ENCODE peak calls at places on chromosome 11, in five cellular contexts. T, E, S, K and Z are unnamed samples. For H3K4me1, the result is how much of the 10 kb centered on the place peaks cover.

GRCh38 chr11:20729597-20730095 is 60.3 kb downstream of the NELL1 start:
- DNase-seq in E (no peak), K (no peak), T (no peak), S (no peak), Z (no peak)

GRCh38 chr11:116931206-116931953 is 94.0 kb upstream of the APOA1 start:
- DNase-seq in T (no peak), E (no peak), K (no peak), S (peak), Z (no peak)

GRCh38 chr11:61720597-61720996 is 31.8 kb upstream of the MYRF start:
- DNase-seq in S (no peak), T (no peak), E (no peak), K (no peak), Z (no peak)

GRCh38 chr11:121366970-121367369 is 74.4 kb downstream of the SC5D start:
- DNase-seq in S (no peak), T (no peak), E (no peak), K (no peak), Z (no peak)

GRCh38 chr11:16792426-16792825 is 54.0 kb downstream of the C11orf58 start:
- DNase-seq in K (no peak), E (no peak), S (no peak), T (no peak), Z (no peak)

GRCh38 chr11:126348806-126349582 is 6.5 kb upstream of the ST3GAL4 start:
- DNase-seq in S (no peak), K (no peak), T (no peak), E (no peak), Z (no peak)

GRCh38 chr11:75272821-75273301 is 32.3 kb downstream of the TPBGL start:
- DNase-seq in E (no peak), T (no peak), K (no peak), S (no peak), Z (no peak)

GRCh38 chr11:118304227-118304808 is at the start of gene CD3E:
- DNase-seq in K (no peak), E (no peak), T (no peak), S (no peak), Z (no peak)

GRCh38 chr11:132430352-132431091 is 1060.1 kb downstream of the NTM start:
- DNase-seq in S (no peak), E (peak), T (no peak), K (no peak), Z (no peak)

GRCh38 chr11:8283510-8284272 is 20.0 kb upstream of the LMO1 start:
- DNase-seq in S (no peak), T (no peak), K (peak), E (peak), Z (no peak)
- TF ChIP-seq SIN3A in S (no peak), T (no peak), K (no peak), E (no peak), Z (no peak)

DNA sequence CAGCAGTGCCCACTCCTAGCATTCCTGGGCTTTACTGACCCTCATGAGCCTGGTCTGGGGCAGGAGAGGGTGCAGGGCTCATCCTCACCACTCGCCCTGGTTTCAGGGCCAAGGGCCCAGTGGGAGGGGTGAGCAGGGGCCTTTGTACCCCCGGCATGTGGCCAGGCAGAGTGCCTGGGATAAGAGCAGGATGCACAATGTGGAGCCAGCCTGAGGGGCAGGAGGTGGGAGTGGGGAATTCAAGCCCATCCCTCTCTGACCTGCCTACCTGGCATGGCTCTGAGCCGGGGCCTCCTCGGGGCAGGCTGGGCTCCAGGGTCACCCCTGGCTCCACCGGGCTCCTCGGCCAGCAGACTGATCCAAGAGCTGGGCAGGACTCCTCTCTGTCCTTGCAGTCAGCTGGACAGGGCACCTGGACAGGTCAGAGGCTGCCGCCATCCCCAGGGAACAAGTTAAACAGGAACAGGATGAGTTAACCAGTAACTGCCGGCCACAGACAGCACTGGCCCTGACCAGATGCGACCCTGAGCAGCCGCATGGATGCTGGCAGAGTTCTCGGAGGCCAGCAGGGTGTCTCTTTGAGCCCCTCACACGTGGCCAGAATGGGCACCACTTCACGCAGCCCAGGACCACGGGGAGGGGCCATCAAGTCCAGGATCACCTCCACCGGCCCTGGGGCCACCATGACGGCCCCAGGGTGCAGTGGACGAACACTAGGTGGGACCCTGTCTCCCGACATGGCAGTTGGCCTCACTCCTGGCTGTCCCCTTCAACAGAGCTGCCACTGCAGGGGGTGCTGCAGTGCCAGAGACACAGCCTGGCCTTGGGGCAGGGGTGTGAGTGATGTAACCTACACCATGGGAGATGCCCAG is 5.0 kb downstream of the SIGIRR start:
- DNase-seq in S (no peak), E (no peak), T (no peak), K (peak), Z (no peak)
- H3K4me1 ChIP-seq in S (half or more), E (under half), T (under half), K (under half), Z (under half)

GRCh38 chr11:12220305-12220704 is 109.9 kb downstream of the MICAL2 start:
- DNase-seq in K (no peak), T (no peak), E (no peak), S (no peak), Z (no peak)
- TF ChIP-seq SIN3A in K (no peak), T (no peak), E (no peak), S (no peak), Z (no peak)

DNA sequence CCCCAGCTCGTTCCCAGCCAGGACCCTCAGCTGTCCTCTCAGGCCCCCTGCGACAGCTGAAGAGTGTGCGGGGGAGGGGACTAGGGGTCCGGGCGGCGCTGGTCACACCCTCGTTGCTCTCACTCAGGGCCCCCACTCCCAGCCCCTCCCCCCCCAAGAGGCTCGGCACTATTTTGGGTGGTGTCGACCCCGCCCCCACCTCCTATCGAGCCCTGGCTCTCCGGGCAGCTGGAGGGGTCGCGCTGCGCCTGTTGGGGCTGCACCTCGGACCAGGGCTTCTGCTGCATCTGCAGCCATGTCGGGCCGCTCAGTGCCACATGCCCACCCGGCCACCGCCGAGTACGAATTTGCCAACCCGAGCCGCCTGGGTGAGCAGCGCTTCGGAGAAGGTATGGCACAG is at the start of gene HSPB2:
- DNase-seq in T (no peak), S (no peak), E (no peak), K (no peak), Z (no peak)
- H3K4me1 ChIP-seq in T (under half), S (under half), E (under half), K (under half), Z (under half)

GRCh38 chr11:122711831-122712378 is 56.4 kb downstream of the UBASH3B start:
- DNase-seq in S (no peak), E (peak), K (no peak), T (no peak), Z (no peak)

GRCh38 chr11:122714484-122714883 is 59.0 kb downstream of the UBASH3B start:
- DNase-seq in T (no peak), K (no peak), E (no peak), S (no peak), Z (no peak)

GRCh38 chr11:122711362-122711761 is 55.8 kb downstream of the UBASH3B start:
- DNase-seq in K (no peak), S (no peak), E (no peak), T (no peak), Z (no peak)

GRCh38 chr11:122715883-122716282 is 60.4 kb downstream of the UBASH3B start:
- DNase-seq in T (no peak), E (no peak), K (no peak), S (no peak), Z (no peak)

DNA sequence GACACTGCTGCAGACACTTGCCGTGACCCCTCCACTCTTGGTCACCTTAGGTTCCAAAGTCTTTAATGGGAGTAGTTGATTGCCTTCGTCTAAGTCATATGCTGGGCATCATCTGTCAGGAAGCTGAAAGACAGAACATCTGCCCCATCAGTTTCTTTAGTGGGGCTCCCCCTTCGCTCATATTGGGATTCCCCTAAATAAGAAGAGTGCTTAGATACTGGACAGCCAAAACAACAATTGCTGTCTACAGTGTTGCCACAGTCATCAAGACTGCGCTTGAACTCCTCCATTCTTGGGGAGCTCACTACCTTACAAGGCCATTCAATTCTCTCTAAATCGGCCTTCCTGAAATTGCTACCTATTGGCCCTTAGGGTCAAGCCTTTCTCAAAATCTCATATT is 58.5 kb downstream of the UBASH3B start:
- DNase-seq in E (no peak), S (no peak), T (no peak), K (no peak), Z (no peak)
- TF ChIP-seq SIN3A in E (no peak), S (no peak), T (no peak), K (no peak), Z (no peak)

GRCh38 chr11:63833048-63833447 is 5.9 kb upstream of the MARK2 start:
- DNase-seq in S (no peak), T (no peak), K (no peak), E (no peak), Z (no peak)

GRCh38 chr11:63837719-63838118 is 1.2 kb upstream of the MARK2 start:
- DNase-seq in E (no peak), S (no peak), T (no peak), K (no peak), Z (no peak)

GRCh38 chr11:63837027-63837688 is 1.8 kb upstream of the MARK2 start:
- DNase-seq in E (peak), T (no peak), S (peak), K (peak), Z (peak)

GRCh38 chr11:63834532-63835155 is 4.3 kb upstream of the MARK2 start:
- DNase-seq in S (no peak), T (no peak), E (no peak), K (no peak), Z (no peak)

DNA sequence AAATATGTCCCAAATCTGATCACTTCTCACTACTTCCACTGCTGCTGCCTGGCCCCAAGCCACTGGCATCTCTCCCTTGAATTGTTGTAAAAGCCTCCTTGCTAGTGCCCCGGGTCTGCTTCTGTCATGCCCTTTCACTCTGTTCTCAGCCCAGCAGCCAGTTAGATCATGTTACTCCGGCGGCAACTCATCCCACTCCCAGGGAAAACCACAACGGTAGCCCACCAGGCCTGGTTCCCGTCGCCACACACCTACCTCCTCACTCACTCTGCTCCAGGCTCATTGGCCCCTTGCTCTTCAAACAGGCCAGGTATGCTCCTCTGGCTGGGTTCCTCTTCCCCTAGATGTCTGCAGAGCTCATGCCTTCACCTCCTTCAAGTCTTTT is 3.8 kb upstream of the MARK2 start:
- DNase-seq in S (no peak), T (no peak), E (no peak), K (no peak), Z (no peak)
- H3K4me1 ChIP-seq in S (under half), T (under half), E (under half), K (under half), Z (under half)

GRCh38 chr11:101745756-101746155 is 161.9 kb upstream of the TRPC6 start:
- DNase-seq in T (no peak), K (no peak), S (no peak), E (no peak), Z (no peak)
- TF ChIP-seq SIN3A in T (no peak), K (no peak), S (no peak), E (no peak), Z (no peak)